ENCODE peak calls at places on chromosome 16, in seven cellular contexts. G, S, U, M, K, E and B are unnamed samples. For H3K36me3 and H3K4me1, the result is how much of the 10 kb centered on the place peaks cover.

GRCh38 chr16:29779474-29779873 is 1.4 kb downstream of the ZG16 start:
- DNase-seq in G (no peak), S (no peak), U (peak), M (no peak), K (peak), E (no peak), B (no peak)

GRCh38 chr16:52552643-52553042 is 5.7 kb upstream of the TOX3 start:
- DNase-seq in G (no peak), S (peak), U (no peak), M (no peak), K (peak), E (no peak), B (no peak)

GRCh38 chr16:57167951-57168350 is 17.9 kb downstream of the PSME3IP1 start:
- DNase-seq in G (no peak), S (peak), U (peak), M (no peak), K (peak), E (peak), B (no peak)

GRCh38 chr16:2839650-2840450 is 9.7 kb downstream of the ZG16B start:
- DNase-seq in G (no peak), S (no peak), U (no peak), M (no peak), K (no peak), E (no peak), B (no peak)

GRCh38 chr16:55506708-55507107 is 2.2 kb upstream of the LPCAT2 start:
- DNase-seq in G (no peak), S (no peak), U (no peak), M (no peak), K (no peak), E (no peak), B (no peak)

GRCh38 chr16:64957246-64957645 is 164.6 kb downstream of the CDH11 start:
- DNase-seq in G (no peak), S (no peak), U (no peak), M (no peak), K (no peak), E (no peak), B (no peak)

GRCh38 chr16:78770353-78771091 is 671.1 kb downstream of the WWOX start:
- DNase-seq in G (peak), S (peak), U (peak), M (no peak), K (peak), E (peak), B (peak)

GRCh38 chr16:9123871-9124270 is 32.4 kb downstream of the HAPSTR1 start:
- DNase-seq in G (peak), S (peak), U (no peak), M (peak), K (peak), E (no peak), B (peak)

GRCh38 chr16:2054543-2055245 is 6.9 kb downstream of the TSC2 start:
- DNase-seq in G (no peak), S (peak), U (no peak), M (no peak), K (no peak), E (no peak), B (no peak)

GRCh38 chr16:35414139-35414538 is 1954.7 kb downstream of the TP53TG3F start:
- DNase-seq in G (no peak), S (no peak), U (no peak), M (no peak), K (no peak), E (no peak), B (no peak)

GRCh38 chr16:50570354-50570753 is 22.2 kb downstream of the NKD1 start:
- DNase-seq in G (no peak), S (no peak), U (no peak), M (no peak), K (no peak), E (no peak), B (no peak)
- H3K36me3 ChIP-seq in G (under half), S (under half), U (under half), M (under half), K (under half), E (under half), B (under half)

GRCh38 chr16:84368327-84368996 is at the start of gene ATP2C2:
- DNase-seq in G (peak), S (peak), U (peak), M (peak), K (peak), E (no peak), B (no peak)
- H3K4me3 ChIP-seq in G (peak), S (peak), U (peak), M (peak), K (peak), E (no peak), B (peak)

GRCh38 chr16:50268352-50268751 is 2.0 kb downstream of the ADCY7 start:
- DNase-seq in G (no peak), S (no peak), U (no peak), M (no peak), K (no peak), E (no peak), B (no peak)
- H3K4me1 ChIP-seq in G (under half), S (under half), U (under half), M (under half), K (under half), E (under half), B (half or more)

DNA sequence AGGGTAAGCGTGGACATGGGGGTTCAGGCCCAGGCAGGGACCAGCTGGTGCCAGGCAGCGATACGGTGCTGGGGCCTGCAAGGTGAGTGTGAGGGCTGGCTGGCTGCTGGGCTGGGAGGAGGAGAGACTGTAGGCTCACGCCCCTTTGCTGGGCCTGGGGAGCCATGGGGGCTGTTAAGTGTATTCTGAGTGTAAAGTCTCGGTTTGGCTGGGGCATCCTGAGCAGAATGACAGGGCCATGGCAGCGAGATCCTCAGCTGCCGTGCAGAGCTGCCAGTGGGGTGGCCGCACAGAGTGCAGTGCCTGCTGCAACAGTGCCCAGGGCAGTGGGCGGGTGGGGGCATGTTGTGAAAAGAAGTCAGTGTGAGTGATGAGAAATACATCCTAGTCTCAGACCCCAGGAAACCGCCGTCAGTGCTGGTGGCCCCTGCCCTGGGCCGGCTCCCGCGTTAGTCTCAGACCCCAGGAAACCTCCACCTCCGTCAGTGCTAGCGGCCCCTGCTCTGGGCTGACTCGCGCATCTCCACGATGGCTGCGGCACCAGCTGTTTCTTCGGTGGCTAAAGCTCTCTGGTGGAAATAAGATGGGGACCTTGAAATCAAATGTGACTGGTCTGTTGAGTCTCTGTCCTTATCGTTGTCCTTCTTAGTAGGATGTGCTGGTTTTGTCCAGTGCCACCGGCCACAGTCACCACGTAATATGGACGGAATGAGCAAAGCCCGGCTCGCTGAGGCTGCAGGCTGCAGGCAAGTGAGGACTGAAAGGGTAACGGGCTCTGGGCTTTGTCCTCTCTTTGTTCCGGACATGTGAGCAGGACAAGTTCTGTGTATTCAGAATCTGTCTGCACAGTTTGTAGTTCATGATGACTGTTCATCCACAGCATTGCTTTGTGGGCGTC is 22.9 kb downstream of the ACSF3 start:
- DNase-seq in G (no peak), S (no peak), U (no peak), M (no peak), K (no peak), E (no peak), B (peak)
- H3K36me3 ChIP-seq in G (half or more), S (under half), U (under half), M (under half), K (under half), E (under half), B (half or more)

GRCh38 chr16:67174706-67175231 is 4.4 kb downstream of the NOL3 start:
- DNase-seq in G (no peak), S (no peak), U (no peak), M (no peak), K (no peak), E (no peak), B (no peak)
- H3K4me3 ChIP-seq in G (no peak), S (no peak), U (no peak), M (peak), K (peak), E (peak), B (peak)

GRCh38 chr16:86968866-86969265 is 348.3 kb downstream of the C16orf95 start:
- DNase-seq in G (no peak), S (no peak), U (no peak), M (no peak), K (no peak), E (no peak), B (no peak)
- H3K4me1 ChIP-seq in G (under half), S (under half), U (under half), M (under half), K (under half), E (under half), B (under half)

GRCh38 chr16:44655-45054 is 8.8 kb downstream of the POLR3K start:
- DNase-seq in G (no peak), S (no peak), U (no peak), M (no peak), K (no peak), E (no peak), B (no peak)

GRCh38 chr16:43294-43693 is 10.1 kb downstream of the POLR3K start:
- DNase-seq in G (no peak), S (no peak), U (no peak), M (no peak), K (no peak), E (no peak), B (no peak)

GRCh38 chr16:50769-51591 is 2.4 kb downstream of the POLR3K start:
- DNase-seq in G (no peak), S (no peak), U (no peak), M (no peak), K (no peak), E (no peak), B (no peak)

GRCh38 chr16:45454-45853 is 8.0 kb downstream of the POLR3K start:
- DNase-seq in G (no peak), S (no peak), U (no peak), M (no peak), K (peak), E (no peak), B (no peak)

DNA sequence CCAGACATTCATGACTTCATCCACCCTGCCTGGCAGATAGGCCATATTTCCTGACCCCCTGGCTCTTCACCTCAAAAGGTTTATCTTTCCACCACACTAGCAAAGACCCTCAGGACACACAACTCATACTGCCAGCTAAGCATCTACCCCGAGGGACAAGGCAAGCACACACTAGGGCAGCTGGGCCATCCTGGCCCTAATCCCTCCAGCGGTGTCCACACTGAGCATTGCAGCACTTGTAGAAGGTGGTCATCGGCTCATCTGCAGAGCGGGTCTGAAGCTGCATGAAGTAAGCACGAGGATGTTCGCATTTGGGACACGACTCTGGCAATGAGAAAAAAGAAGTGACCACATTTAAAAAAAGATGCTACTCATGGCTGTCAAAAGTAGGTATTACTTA is 6.2 kb downstream of the POLR3K start:
- DNase-seq in G (no peak), S (no peak), U (no peak), M (no peak), K (no peak), E (no peak), B (no peak)
- H3K36me3 ChIP-seq in G (under half), S (under half), U (under half), M (under half), K (under half), E (under half), B (under half)